ENCODE peak calls at places on chromosomes 6 and 20, in five cellular contexts. U is fibroblast of lung, K is RWPE1, Z is uterus, O is MM.1S. L is an unnamed sample.

GRCh38 chr6:35077006-35077712 is 64.0 kb downstream of the TCP11 start:
- DNase-seq in U (no peak), O (no peak), K (peak), Z (no peak), L (no peak)

GRCh38 chr6:21121737-21122136 is 471.8 kb upstream of the SOX4 start:
- DNase-seq in Z (no peak), U (no peak), O (no peak), K (no peak), L (no peak)

GRCh38 chr6:50706575-50706974 is 6.8 kb upstream of the TFAP2D start:
- DNase-seq in U (no peak), O (no peak), K (no peak), Z (no peak), L (no peak)

GRCh38 chr20:60500038-60500701 is 541.9 kb downstream of the CDH26 start:
- DNase-seq in K (no peak), Z (no peak), U (no peak), O (no peak), L (no peak)

GRCh38 chr6:170441316-170441715 is 111.8 kb downstream of the PSMB1 start:
- DNase-seq in K (no peak), Z (peak), O (no peak), U (peak), L (no peak)

GRCh38 chr20:52593634-52594033 is 378.5 kb upstream of the TSHZ2 start:
- DNase-seq in K (peak), U (no peak), O (no peak), Z (no peak), L (no peak)

GRCh38 chr20:61977387-61977786 is 88.3 kb downstream of the TAF4 start:
- DNase-seq in Z (no peak), O (no peak), U (no peak), K (no peak), L (no peak)

GRCh38 chr6:13328076-13328874 is at the start of gene TBC1D7:
- DNase-seq in Z (peak), U (peak), K (peak), O (peak), L (peak)

GRCh38 chr20:25310921-25311728 is 63.2 kb downstream of the PYGB start:
- DNase-seq in U (peak), O (peak), K (no peak), Z (no peak), L (peak)

GRCh38 chr20:4082406-4083102 is 67.2 kb upstream of the RNF24 start:
- DNase-seq in U (peak), K (no peak), Z (no peak), O (peak), L (peak)

GRCh38 chr6:87151786-87152527 is 3.4 kb upstream of the ZNF292 start:
- DNase-seq in U (peak), K (peak), O (peak), Z (peak), L (peak)

GRCh38 chr6:78810146-78810545 is 57.2 kb upstream of the IRAK1BP1 start:
- DNase-seq in O (peak), U (peak), K (peak), Z (no peak), L (peak)

GRCh38 chr6:5781966-5782556 is 224.7 kb downstream of the NRN1 start:
- DNase-seq in Z (no peak), K (no peak), O (no peak), U (no peak), L (no peak)

GRCh38 chr6:42696526-42697267 is 25.7 kb downstream of the PRPH2 start:
- DNase-seq in U (peak), O (no peak), Z (peak), K (no peak), L (peak)

GRCh38 chr6:82331031-82331773 is 32.4 kb upstream of the TPBG start:
- DNase-seq in O (peak), U (peak), Z (no peak), K (peak), L (no peak)

GRCh38 chr20:12591949-12592470 is 416.8 kb upstream of the SPTLC3 start:
- DNase-seq in Z (no peak), U (no peak), K (no peak), O (no peak), L (no peak)

GRCh38 chr20:44448753-44449546 is 26.7 kb upstream of the TTPAL start:
- DNase-seq in U (no peak), Z (no peak), O (peak), K (no peak), L (no peak)

GRCh38 chr6:3841711-3842565 is 7.2 kb upstream of the FAM50B start:
- DNase-seq in K (peak), Z (no peak), O (no peak), U (peak), L (peak)

GRCh38 chr6:38687549-38687948 is 15.4 kb downstream of the GLO1 start:
- DNase-seq in K (no peak), Z (no peak), O (no peak), U (no peak), L (no peak)

GRCh38 chr6:142702501-142703460 is 242.2 kb downstream of the HIVEP2 start:
- DNase-seq in U (no peak), Z (no peak), K (no peak), O (no peak), L (no peak)

GRCh38 chr6:169165561-169166300 is 87.9 kb downstream of the THBS2 start:
- DNase-seq in Z (no peak), O (no peak), U (peak), K (no peak), L (no peak)

GRCh38 chr6:85346196-85346595 is 103.7 kb upstream of the NT5E start:
- DNase-seq in O (no peak), K (no peak), U (no peak), Z (no peak), L (no peak)

GRCh38 chr6:52388790-52389189 is 26.8 kb downstream of the PAQR8 start:
- DNase-seq in O (no peak), K (no peak), U (no peak), Z (no peak), L (no peak)

GRCh38 chr20:42352096-42352495 is 733.9 kb upstream of the CHD6 start:
- DNase-seq in U (no peak), Z (no peak), O (no peak), K (no peak), L (no peak)

GRCh38 chr6:130730600-130730999 is 96.6 kb upstream of the SMLR1 start:
- DNase-seq in O (no peak), K (no peak), U (no peak), Z (no peak), L (no peak)

GRCh38 chr20:32497589-32498224 is 87.4 kb downstream of the NOL4L start:
- DNase-seq in O (no peak), Z (no peak), U (peak), K (no peak), L (no peak)

GRCh38 chr6:158708239-158708638 is 58.4 kb downstream of the SYTL3 start:
- DNase-seq in U (peak), Z (peak), K (no peak), O (no peak), L (peak)

GRCh38 chr6:163565140-163565539 is 150.6 kb downstream of the QKI start:
- DNase-seq in U (peak), K (no peak), Z (no peak), O (no peak), L (peak)

GRCh38 chr6:107713214-107713962 is 110.7 kb downstream of the SCML4 start:
- DNase-seq in O (no peak), U (no peak), Z (peak), K (no peak), L (no peak)

GRCh38 chr20:41454250-41454649 is 87.6 kb upstream of the EMILIN3 start:
- DNase-seq in U (no peak), O (no peak), Z (no peak), K (no peak), L (no peak)

GRCh38 chr6:2713473-2714358 is 37.0 kb downstream of the MYLK4 start:
- DNase-seq in O (no peak), U (peak), Z (no peak), K (peak), L (peak)

GRCh38 chr6:134925800-134926199 is 24.1 kb downstream of the ALDH8A1 start:
- DNase-seq in Z (no peak), O (no peak), K (peak), U (peak), L (no peak)

GRCh38 chr20:24389686-24390085 is 79.7 kb upstream of the SYNDIG1 start:
- DNase-seq in K (no peak), O (no peak), U (no peak), Z (no peak), L (no peak)

GRCh38 chr20:33992145-33992922 is 1.4 kb upstream of the RALY start:
- DNase-seq in K (peak), Z (no peak), U (peak), O (no peak), L (no peak)

GRCh38 chr6:80594461-80594860 is 488.0 kb downstream of the BCKDHB start:
- DNase-seq in K (no peak), Z (no peak), U (peak), O (no peak), L (peak)

GRCh38 chr20:60057123-60057865 is 99.1 kb downstream of the CDH26 start:
- DNase-seq in U (peak), K (peak), O (peak), Z (peak), L (peak)

GRCh38 chr20:36848078-36848660 is 27.8 kb upstream of the TLDC2 start:
- DNase-seq in U (peak), O (no peak), K (no peak), Z (peak), L (peak)

DNA sequence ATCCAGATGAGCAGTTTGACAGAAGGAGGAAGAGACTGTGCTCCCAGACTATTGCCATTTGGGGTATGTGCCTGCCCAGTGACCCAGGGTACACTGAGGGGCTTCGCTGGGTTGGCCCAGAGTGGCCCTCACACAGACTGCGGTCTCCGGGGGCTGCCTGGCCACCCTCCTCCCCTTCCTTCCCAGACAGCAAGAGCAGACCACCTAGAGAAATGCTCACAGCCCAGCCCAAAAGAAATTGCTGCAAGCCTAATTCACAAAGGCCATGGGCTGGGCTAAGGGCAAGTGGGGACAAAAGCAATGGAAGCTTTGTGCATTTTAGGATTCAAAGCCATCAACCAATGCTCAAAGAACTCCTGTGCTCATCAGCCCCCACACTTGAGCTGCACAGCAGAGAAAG is 277.6 kb downstream of the CDC5L start:
- DNase-seq in Z (no peak), O (no peak), K (no peak), U (no peak), L (no peak)
- H3K27ac ChIP-seq in Z (no peak), O (no peak), K (no peak), U (no peak), L (no peak)

DNA sequence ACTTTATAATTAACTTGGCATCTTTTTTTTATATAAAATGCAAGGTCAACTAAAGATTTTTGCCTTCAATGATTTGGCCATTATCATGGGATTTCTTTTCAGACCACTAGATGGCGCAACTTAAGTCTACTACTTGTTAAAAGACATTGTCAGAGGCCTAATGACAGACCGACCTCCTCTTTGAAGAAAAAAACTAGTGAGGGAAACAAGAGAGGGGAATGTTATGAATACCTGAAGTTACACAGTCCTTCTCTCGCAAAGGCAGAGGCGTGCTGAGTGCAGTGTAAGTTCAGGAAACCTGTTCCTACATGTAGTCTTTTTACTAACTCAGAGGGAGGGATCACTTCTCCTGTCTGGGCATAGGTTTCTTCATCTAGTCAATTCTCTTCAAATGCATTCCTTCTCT is 9.3 kb downstream of the TRAPPC3L start:
- DNase-seq in U (peak), K (peak), O (peak), Z (no peak), L (peak)
- TF ChIP-seq CTCF in U (peak), K (peak), O (peak), Z (peak), L (peak)

DNA sequence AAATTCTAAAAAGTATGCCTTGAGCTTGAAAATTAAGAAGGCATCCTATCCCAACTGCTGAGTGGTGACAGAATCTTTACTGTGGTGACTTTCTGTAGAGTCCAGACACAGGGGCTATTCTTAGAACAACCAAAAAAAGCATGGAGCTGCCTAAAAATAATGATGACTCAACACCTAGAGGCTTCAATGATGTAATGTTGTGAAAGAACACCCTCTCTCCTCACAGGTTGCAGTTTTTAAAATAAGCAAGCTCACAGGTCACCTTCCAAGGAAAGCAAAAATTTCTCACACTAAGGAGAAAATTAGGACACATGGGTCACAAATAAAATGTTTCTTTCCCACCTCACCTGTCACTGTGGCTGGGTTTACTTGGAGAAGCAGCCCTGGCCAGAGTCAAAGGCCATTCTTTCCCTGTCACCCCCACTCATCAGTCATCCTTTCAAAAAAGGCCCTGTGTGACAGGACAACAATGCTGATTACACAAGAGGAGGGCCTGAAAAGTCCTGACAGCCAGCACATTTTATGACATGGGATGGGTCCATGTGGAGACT is 53.5 kb downstream of the RCAN2 start:
- DNase-seq in K (no peak), Z (no peak), U (peak), O (no peak), L (no peak)
- H3K27ac ChIP-seq in K (no peak), Z (peak), U (no peak), O (no peak), L (no peak)

GRCh38 chr6:40480678-40481077 is 106.5 kb downstream of the LRFN2 start:
- DNase-seq in Z (no peak), U (no peak), K (no peak), O (no peak), L (no peak)

GRCh38 chr6:40476673-40477072 is 110.5 kb downstream of the LRFN2 start:
- DNase-seq in K (no peak), U (no peak), O (no peak), Z (no peak), L (no peak)

GRCh38 chr6:40473026-40473425 is 114.1 kb downstream of the LRFN2 start:
- DNase-seq in O (no peak), K (no peak), U (no peak), Z (no peak), L (no peak)

GRCh38 chr6:40474937-40475336 is 112.2 kb downstream of the LRFN2 start:
- DNase-seq in U (no peak), O (no peak), K (no peak), Z (no peak), L (no peak)

DNA sequence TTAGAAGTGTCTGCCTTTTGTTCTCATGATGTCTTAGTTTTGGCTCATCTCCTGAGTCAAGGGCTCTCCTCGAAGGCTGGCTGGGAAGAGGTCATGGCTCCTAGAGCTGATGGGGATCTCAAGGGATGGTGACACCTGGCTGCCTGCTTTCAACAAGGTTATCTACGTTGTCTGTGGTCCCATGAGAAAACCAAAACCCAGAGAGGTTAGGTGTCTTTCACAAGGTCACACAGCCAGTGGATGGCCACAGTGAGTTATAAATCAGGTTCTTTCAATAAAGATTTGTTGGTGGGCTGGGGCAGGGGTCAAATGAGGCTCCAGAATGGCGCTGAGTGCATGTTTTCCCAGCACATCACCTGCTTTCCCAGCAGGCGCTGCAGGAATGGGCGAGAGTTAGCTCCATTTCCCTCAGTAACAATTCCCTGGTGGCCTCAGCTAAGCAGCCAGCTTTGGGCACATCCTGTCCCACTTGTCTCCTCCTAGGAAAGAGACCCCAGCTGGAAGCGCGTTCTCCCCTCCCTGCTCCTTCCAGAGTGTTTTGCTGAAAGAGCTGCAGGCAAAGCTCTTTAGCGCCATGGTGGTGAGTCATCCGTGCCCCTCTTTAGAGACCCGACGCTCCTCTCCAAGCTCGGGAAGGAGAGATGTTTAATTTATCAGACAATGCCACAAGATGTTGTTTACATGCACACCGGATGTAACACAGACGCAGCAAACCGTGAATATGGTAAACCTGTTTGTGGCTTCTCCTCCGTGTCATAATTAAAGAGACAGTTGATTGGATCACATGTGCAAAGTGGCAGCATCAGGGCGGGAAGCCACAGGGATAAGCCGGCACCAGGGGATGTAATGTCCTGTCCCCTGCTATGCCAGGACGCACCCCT is 109.7 kb downstream of the LRFN2 start:
- DNase-seq in O (no peak), Z (no peak), U (no peak), K (no peak), L (no peak)
- TF ChIP-seq CTCF in O (no peak), Z (no peak), U (no peak), K (no peak), L (no peak)

GRCh38 chr6:139588734-139589418 is 214.4 kb upstream of the CITED2 start:
- DNase-seq in Z (no peak), U (peak), O (no peak), K (no peak), L (peak)

GRCh38 chr6:139588076-139588639 is 213.7 kb upstream of the CITED2 start:
- DNase-seq in O (no peak), U (peak), Z (no peak), K (no peak), L (peak)

GRCh38 chr6:139587469-139587868 is 213.0 kb upstream of the CITED2 start:
- DNase-seq in Z (no peak), U (peak), O (no peak), K (peak), L (peak)

GRCh38 chr6:139584599-139584998 is 210.2 kb upstream of the CITED2 start:
- DNase-seq in K (no peak), U (no peak), Z (no peak), O (no peak), L (no peak)

GRCh38 chr6:139586273-139586672 is 211.8 kb upstream of the CITED2 start:
- DNase-seq in O (no peak), U (no peak), Z (no peak), K (no peak), L (no peak)
- H3K27ac ChIP-seq in O (no peak), U (no peak), Z (no peak), K (no peak), L (no peak)

GRCh38 chr6:132023490-132023889 is 72.3 kb upstream of the CCN2 start:
- DNase-seq in U (peak), O (no peak), K (no peak), Z (no peak), L (peak)
- TF ChIP-seq CTCF in U (no peak), O (no peak), K (no peak), Z (no peak), L (peak)

GRCh38 chr20:49700411-49701185 is 13.1 kb downstream of the B4GALT5 start:
- DNase-seq in O (no peak), K (peak), U (peak), Z (no peak), L (peak)
- H3K27ac ChIP-seq in O (no peak), K (peak), U (no peak), Z (peak), L (peak)

L was measured in brain microvascular endothelial cell.